ENCODE peak calls at places on chromosomes 16 and 17, in five cellular contexts. X is right lobe of liver; Z is T-helper 9 cell; Y is T47D; J is activated naive CD4-positive, alpha-beta T cell. G is an unnamed sample.

GRCh38 chr17:64572682-64573154 is 65.9 kb downstream of the CEP95 start:
- DNase-seq in X (no peak), Z (no peak), Y (peak), J (no peak), G (no peak)

GRCh38 chr16:56851671-56852400 is 13.2 kb upstream of the SLC12A3 start:
- DNase-seq in X (peak), Z (no peak), Y (peak), J (no peak), G (no peak)

GRCh38 chr16:88298166-88298881 is 84.4 kb upstream of the ZNF469 start:
- DNase-seq in X (peak), Z (no peak), Y (no peak), J (no peak), G (no peak)

GRCh38 chr16:2968738-2969544 is at the start of gene PAQR4:
- DNase-seq in X (peak), Z (peak), Y (peak), J (no peak), G (no peak)

GRCh38 chr17:69287168-69287567 is 39.8 kb downstream of the ABCA5 start:
- DNase-seq in X (no peak), Z (no peak), Y (no peak), J (no peak), G (no peak)

GRCh38 chr16:26198221-26198620 is 506.5 kb downstream of the HS3ST4 start:
- DNase-seq in X (no peak), Z (no peak), Y (no peak), J (no peak), G (no peak)

GRCh38 chr17:36921131-36921851 is 16.0 kb upstream of the LHX1 start:
- DNase-seq in X (no peak), Z (no peak), Y (no peak), J (no peak), G (no peak)

GRCh38 chr17:82320956-82321927 is 3.8 kb upstream of the CD7 start:
- DNase-seq in X (no peak), Z (peak), Y (no peak), J (peak), G (no peak)

GRCh38 chr17:55314784-55315491 is 50.2 kb downstream of the HLF start:
- DNase-seq in X (no peak), Z (no peak), Y (no peak), J (no peak), G (no peak)

GRCh38 chr17:75077490-75078096 is 10.2 kb upstream of the SLC16A5 start:
- DNase-seq in X (peak), Z (peak), Y (no peak), J (peak), G (no peak)

GRCh38 chr16:20916289-20916688 is 15.7 kb downstream of the LYRM1 start:
- DNase-seq in X (no peak), Z (no peak), Y (no peak), J (no peak), G (no peak)

GRCh38 chr17:36182176-36183000 is 6.0 kb upstream of the TBC1D3B start:
- DNase-seq in X (peak), Z (no peak), Y (no peak), J (no peak), G (no peak)

GRCh38 chr16:85178006-85178591 is 65.8 kb upstream of the CIBAR2 start:
- DNase-seq in X (peak), Z (no peak), Y (no peak), J (no peak), G (no peak)

GRCh38 chr17:27959382-27959709 is 66.2 kb upstream of the LYRM9 start:
- DNase-seq in X (no peak), Z (no peak), Y (no peak), J (no peak), G (no peak)

GRCh38 chr16:64964126-64964540 is 157.7 kb downstream of the CDH11 start:
- DNase-seq in X (no peak), Z (no peak), Y (no peak), J (no peak), G (no peak)

GRCh38 chr17:51711581-51711980 is 446.9 kb downstream of the CA10 start:
- DNase-seq in X (no peak), Z (no peak), Y (no peak), J (no peak), G (no peak)

GRCh38 chr17:42830971-42831370 is 2.2 kb upstream of the PSME3 start:
- DNase-seq in X (no peak), Z (no peak), Y (no peak), J (no peak), G (no peak)

GRCh38 chr17:29127840-29128239 is 52.4 kb downstream of the MYO18A start:
- DNase-seq in X (no peak), Z (no peak), Y (no peak), J (no peak), G (no peak)

GRCh38 chr17:65855675-65856074 is 294.2 kb upstream of the AXIN2 start:
- DNase-seq in X (no peak), Z (no peak), Y (no peak), J (no peak), G (no peak)

G was measured in cortex of kidney.